ENCODE peak calls at places on chromosomes 3 and 15, in five cellular contexts. J is GM12865, I is K562, U is mesothelial cell of epicardium, F is HCT116. P is an unnamed sample.

GRCh38 chr15:56496635-56497034 is 31.7 kb upstream of the MNS1 start:
- DNase-seq in I (peak), J (peak), U (no peak), F (peak), P (no peak)

GRCh38 chr3:24503499-24504176 is 9.0 kb upstream of the THRB start:
- DNase-seq in J (peak), F (no peak), I (no peak), U (no peak), P (no peak)

GRCh38 chr3:124812291-124813265 is 74.6 kb downstream of the ITGB5 start:
- DNase-seq in F (peak), I (peak), J (no peak), U (no peak), P (no peak)

GRCh38 chr3:4417449-4417848 is 49.6 kb downstream of the SUMF1 start:
- DNase-seq in I (peak), U (no peak), F (no peak), J (no peak), P (no peak)

GRCh38 chr3:46719044-46719565 is 1.4 kb upstream of the PRSS50 start:
- DNase-seq in F (no peak), U (no peak), I (no peak), J (no peak), P (no peak)

GRCh38 chr15:28892789-28893610 is 7.2 kb downstream of the APBA2 start:
- DNase-seq in F (no peak), J (no peak), I (no peak), U (no peak), P (no peak)

GRCh38 chr3:38029400-38030125 is at the start of gene PLCD1:
- DNase-seq in I (no peak), F (no peak), U (no peak), J (no peak), P (peak)

GRCh38 chr3:58013973-58014649 is 5.9 kb downstream of the FLNB start:
- DNase-seq in F (no peak), U (peak), J (no peak), I (no peak), P (no peak)

GRCh38 chr3:49462222-49462621 is 7.8 kb upstream of the DAG1 start:
- DNase-seq in I (peak), F (no peak), U (no peak), J (no peak), P (no peak)

GRCh38 chr3:67940200-67940952 is 286.0 kb upstream of the SUCLG2 start:
- DNase-seq in J (no peak), I (no peak), U (no peak), F (no peak), P (no peak)

GRCh38 chr3:36201546-36201945 is 178.8 kb upstream of the STAC start:
- DNase-seq in J (no peak), U (no peak), I (no peak), F (no peak), P (no peak)

GRCh38 chr15:89672221-89673161 is 6.7 kb downstream of the PLIN1 start:
- DNase-seq in F (no peak), U (no peak), J (no peak), I (no peak), P (no peak)

GRCh38 chr3:126342991-126343661 is 14.1 kb downstream of the KLF15 start:
- DNase-seq in J (no peak), F (no peak), I (peak), U (peak), P (peak)

GRCh38 chr15:38012894-38013293 is 78.5 kb downstream of the TMCO5A start:
- DNase-seq in J (no peak), F (no peak), I (no peak), U (no peak), P (no peak)

GRCh38 chr3:45841380-45841700 is 579 bp downstream of the LZTFL1 start:
- DNase-seq in F (no peak), I (peak), U (no peak), J (peak), P (no peak)

GRCh38 chr3:40620151-40620550 is 95.4 kb downstream of the ZNF621 start:
- DNase-seq in F (no peak), I (no peak), J (no peak), U (no peak), P (no peak)

GRCh38 chr3:68858549-68858948 is 73.8 kb downstream of the TAFA4 start:
- DNase-seq in J (no peak), F (no peak), I (no peak), U (no peak), P (no peak)

GRCh38 chr3:14143826-14144225 is 19.0 kb downstream of the TMEM43 start:
- DNase-seq in U (no peak), I (no peak), F (no peak), J (no peak), P (no peak)

GRCh38 chr3:129449279-129450115 is 9.5 kb downstream of the IFT122 start:
- DNase-seq in U (no peak), F (no peak), I (peak), J (no peak), P (no peak)

GRCh38 chr3:31544634-31545033 is 11.9 kb downstream of the STT3B start:
- DNase-seq in I (peak), U (no peak), F (no peak), J (no peak), P (no peak)

GRCh38 chr3:171976526-171976925 is 62.9 kb upstream of the FNDC3B start:
- DNase-seq in U (no peak), J (no peak), I (no peak), F (no peak), P (no peak)

GRCh38 chr15:93024293-93024692 is 64.7 kb downstream of the RGMA start:
- DNase-seq in U (no peak), J (no peak), F (no peak), I (no peak), P (no peak)

GRCh38 chr3:36743821-36744220 is 20.5 kb downstream of the DCLK3 start:
- DNase-seq in J (no peak), I (no peak), U (no peak), F (no peak), P (no peak)

GRCh38 chr3:176274161-176274560 is 923.1 kb downstream of the TBL1XR1 start:
- DNase-seq in U (no peak), F (no peak), I (peak), J (no peak), P (no peak)

GRCh38 chr3:138371070-138371950 is 22.9 kb downstream of the MRAS start:
- DNase-seq in F (no peak), U (no peak), J (peak), I (no peak), P (no peak)

GRCh38 chr3:183449391-183449790 is 21.0 kb upstream of the MCF2L2 start:
- DNase-seq in F (no peak), I (peak), U (no peak), J (no peak), P (no peak)

GRCh38 chr3:13228584-13228983 is 155.4 kb upstream of the IQSEC1 start:
- DNase-seq in I (no peak), J (no peak), U (no peak), F (no peak), P (no peak)

GRCh38 chr15:24933716-24934115 is 21.1 kb upstream of the SNRPN start:
- DNase-seq in U (no peak), F (no peak), J (no peak), I (no peak), P (no peak)

DNA sequence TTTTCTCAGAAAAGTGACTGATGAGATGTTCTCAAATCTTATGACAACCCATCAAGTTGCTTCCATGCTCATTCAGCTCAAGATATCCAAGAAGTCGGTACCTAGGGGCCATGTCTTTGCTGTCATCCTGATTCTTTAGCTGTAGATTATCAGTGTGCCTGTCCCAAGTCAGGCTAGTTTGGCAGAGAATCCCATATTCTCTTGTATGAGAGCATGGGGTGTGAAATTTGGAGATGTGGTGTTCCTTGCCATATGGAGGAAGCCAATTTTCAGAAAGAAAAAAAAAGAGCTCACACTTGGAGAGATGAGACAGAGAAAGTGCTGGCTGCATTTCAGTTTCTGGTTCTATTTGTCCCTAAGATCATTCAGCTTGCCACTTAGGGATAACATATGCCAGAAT is 52.3 kb upstream of the SLC4A7 start:
- DNase-seq in J (no peak), I (no peak), U (no peak), F (no peak), P (no peak)
- TF ChIP-seq CTCF in J (no peak), I (no peak), U (no peak), F (no peak), P (no peak)

DNA sequence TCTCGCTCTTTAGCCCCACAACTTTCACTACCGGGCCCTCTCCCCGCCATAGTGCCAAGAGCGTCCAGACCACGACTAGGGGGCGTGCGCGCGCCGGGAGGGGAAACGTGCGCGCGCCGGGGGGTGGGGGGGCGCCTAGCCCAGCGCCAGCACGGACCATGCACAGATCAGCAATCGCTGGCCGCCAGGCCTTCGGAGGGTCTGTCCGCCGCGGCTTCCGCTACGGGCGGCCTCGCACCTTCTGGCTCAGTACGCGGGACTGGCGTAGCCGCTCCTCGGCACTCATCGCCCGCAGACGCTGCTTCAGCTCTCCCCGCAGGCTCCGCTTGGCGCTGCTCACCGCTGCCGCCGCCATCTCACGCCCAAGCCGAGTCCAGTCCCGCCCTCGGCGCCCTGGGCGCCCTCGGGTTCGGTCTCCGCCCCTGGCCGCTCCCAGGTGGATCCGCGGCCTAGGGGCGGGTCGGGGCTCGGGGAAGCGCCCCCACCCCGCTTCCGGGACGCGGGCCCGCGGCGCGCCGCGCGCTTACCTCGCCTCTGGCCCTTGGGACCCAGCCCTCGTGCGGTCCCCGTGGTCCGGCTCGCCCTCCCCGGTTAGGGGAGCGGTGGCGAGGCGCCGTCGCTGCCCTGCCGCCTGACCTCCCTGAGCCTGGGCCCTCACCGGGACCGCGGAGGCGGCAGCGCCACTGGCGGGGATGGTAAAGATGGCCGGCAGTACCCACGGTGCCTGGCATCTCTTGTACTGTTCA is at the start of gene MTHFS:
- DNase-seq in F (peak), U (peak), I (peak), J (peak), P (peak)
- TF ChIP-seq CTCF in F (peak), U (no peak), I (peak), J (peak), P (peak)

GRCh38 chr3:82163907-82164520 is 402.6 kb upstream of the GBE1 start:
- DNase-seq in I (no peak), F (peak), J (peak), U (no peak), P (no peak)
- TF ChIP-seq CTCF in I (no peak), F (no peak), J (no peak), U (peak), P (no peak)

GRCh38 chr3:39383190-39383912 is at the start of gene SLC25A38:
- DNase-seq in I (peak), F (peak), J (peak), U (peak), P (peak)
- TF ChIP-seq CTCF in I (peak), F (no peak), J (peak), U (no peak), P (no peak)

DNA sequence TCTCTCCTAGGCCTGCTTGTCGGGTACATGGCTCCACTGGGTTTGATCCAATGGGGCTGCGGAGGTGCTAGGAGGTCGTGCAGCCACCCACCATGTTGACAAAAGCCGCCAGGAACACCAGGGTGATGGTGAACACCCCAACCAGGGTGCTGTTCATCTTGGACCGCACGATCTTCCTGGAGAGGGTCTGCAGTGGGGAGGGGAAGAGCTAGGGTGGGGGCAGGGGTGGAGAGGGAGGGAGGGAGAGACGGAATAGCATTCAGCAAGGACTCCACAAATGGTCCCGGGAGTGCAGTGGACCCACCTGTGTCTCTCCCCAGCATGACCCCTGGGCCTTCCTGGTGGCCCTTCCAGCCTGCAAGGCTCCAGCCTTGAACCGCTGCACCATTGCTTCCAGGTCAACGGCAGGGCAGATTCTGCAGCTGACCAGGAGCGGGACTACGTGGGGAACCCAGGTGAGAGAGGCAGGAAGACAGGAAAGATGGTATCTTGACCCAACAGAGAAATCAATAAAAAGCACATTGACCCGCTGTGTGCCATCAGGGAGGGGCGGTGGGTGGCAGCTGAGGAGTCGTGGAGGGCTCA is 102.3 kb downstream of the SEC22A start:
- DNase-seq in U (no peak), F (no peak), J (no peak), I (no peak), P (no peak)
- TF ChIP-seq CTCF in U (no peak), F (no peak), J (no peak), I (no peak), P (no peak)

DNA sequence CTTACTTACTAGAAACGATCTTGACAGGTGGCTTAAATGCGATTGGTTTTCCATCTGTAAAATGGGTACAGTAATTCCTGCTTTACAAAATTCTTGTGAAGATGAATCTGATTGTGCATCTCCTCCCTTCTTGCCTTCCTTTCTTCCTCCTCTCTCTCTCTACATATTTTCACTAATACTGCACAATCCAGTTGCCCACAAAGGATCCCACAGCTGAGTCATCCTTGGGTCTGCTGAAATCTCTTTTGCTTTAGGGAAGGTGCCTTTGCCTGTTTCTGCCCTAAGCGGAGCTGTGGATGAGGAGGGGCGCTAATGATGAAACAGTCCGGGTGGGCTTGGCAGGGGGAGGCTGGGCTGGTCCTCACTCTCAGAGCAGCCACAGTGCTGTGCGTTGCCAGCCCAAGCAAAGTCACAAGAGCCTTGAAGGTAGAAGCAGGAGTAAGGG is 46.1 kb downstream of the AMOTL2 start:
- DNase-seq in J (no peak), U (no peak), F (peak), I (no peak), P (no peak)
- TF ChIP-seq CTCF in J (no peak), U (no peak), F (no peak), I (no peak), P (no peak)